ENCODE peak calls at places on chromosomes 7 and 10, in nine cellular contexts. J is cardiac muscle cell, M is foreskin fibroblast, R is neural crest cell, N is IMR-90, D is hepatocyte, W is HepG2, T is GM10248, K is OCI-LY7. V is an unnamed sample.

GRCh38 chr10:128764190-128764589 is 638.0 kb upstream of the MKI67 start:
- DNase-seq in J (no peak), M (no peak), R (no peak), N (no peak), D (no peak), W (no peak), T (no peak), K (no peak), V (no peak)

GRCh38 chr7:41886906-41887311 is 184.0 kb upstream of the INHBA start:
- DNase-seq in J (no peak), M (peak), R (no peak), N (peak), D (peak), W (no peak), T (no peak), K (no peak), V (no peak)

GRCh38 chr10:93873427-93874115 is 20.2 kb upstream of the SLC35G1 start:
- DNase-seq in J (no peak), M (peak), R (no peak), N (peak), D (peak), W (no peak), T (no peak), K (no peak), V (no peak)

GRCh38 chr7:112157072-112157471 is 49.1 kb downstream of the DOCK4 start:
- DNase-seq in J (no peak), M (no peak), R (no peak), N (peak), D (no peak), W (no peak), T (no peak), K (no peak), V (no peak)

GRCh38 chr7:830069-830468 is 2.2 kb upstream of the SUN1 start:
- DNase-seq in J (no peak), M (no peak), R (no peak), N (no peak), D (no peak), W (no peak), T (no peak), K (no peak), V (no peak)

GRCh38 chr7:17985473-17986239 is 42.0 kb downstream of the PRPS1L1 start:
- DNase-seq in J (no peak), M (no peak), R (no peak), N (no peak), D (no peak), W (no peak), T (no peak), K (no peak), V (no peak)

GRCh38 chr10:109773288-109773687 is 150.0 kb downstream of the XPNPEP1 start:
- DNase-seq in J (no peak), M (no peak), R (no peak), N (no peak), D (no peak), W (no peak), T (no peak), K (no peak), V (no peak)

GRCh38 chr7:119482671-119483070 is 790.3 kb upstream of the KCND2 start:
- DNase-seq in J (no peak), M (no peak), R (no peak), N (no peak), D (no peak), W (no peak), T (no peak), K (no peak), V (no peak)

GRCh38 chr10:49651039-49651835 is 28.2 kb upstream of the C10orf53 start:
- DNase-seq in J (no peak), M (no peak), R (no peak), N (no peak), D (no peak), W (no peak), T (no peak), K (no peak), V (no peak)

GRCh38 chr10:79162861-79163662 is 94.3 kb downstream of the ZMIZ1 start:
- DNase-seq in J (no peak), M (no peak), R (no peak), N (peak), D (no peak), W (no peak), T (no peak), K (no peak), V (no peak)

GRCh38 chr7:33735403-33735802 is 169.9 kb upstream of the BMPER start:
- DNase-seq in J (no peak), M (no peak), R (no peak), N (no peak), D (no peak), W (no peak), T (no peak), K (no peak), V (no peak)

GRCh38 chr7:44964831-44965440 is 13.9 kb downstream of the MYO1G start:
- DNase-seq in J (no peak), M (no peak), R (no peak), N (no peak), D (peak), W (no peak), T (no peak), K (no peak), V (no peak)

GRCh38 chr10:33655165-33655815 is 320.8 kb upstream of the NRP1 start:
- DNase-seq in J (peak), M (no peak), R (no peak), N (no peak), D (no peak), W (no peak), T (no peak), K (no peak), V (no peak)

GRCh38 chr7:34339061-34339526 is 318.9 kb upstream of the NPSR1 start:
- DNase-seq in J (no peak), M (no peak), R (no peak), N (no peak), D (peak), W (peak), T (no peak), K (no peak), V (no peak)

GRCh38 chr10:17001961-17002749 is 127.5 kb downstream of the CUBN start:
- DNase-seq in J (no peak), M (peak), R (no peak), N (peak), D (no peak), W (no peak), T (no peak), K (no peak), V (peak)

GRCh38 chr10:88456730-88457129 is 126.4 kb downstream of the RNLS start:
- DNase-seq in J (no peak), M (no peak), R (no peak), N (peak), D (no peak), W (no peak), T (no peak), K (no peak), V (no peak)

GRCh38 chr7:21414795-21415393 is 13.0 kb upstream of the SP4 start:
- DNase-seq in J (no peak), M (no peak), R (no peak), N (no peak), D (no peak), W (no peak), T (no peak), K (no peak), V (no peak)

GRCh38 chr7:50640256-50640655 is 75.1 kb upstream of the DDC start:
- DNase-seq in J (no peak), M (no peak), R (no peak), N (no peak), D (no peak), W (no peak), T (no peak), K (no peak), V (no peak)

GRCh38 chr10:123665371-123666286 is 526 bp upstream of the GPR26 start:
- DNase-seq in J (no peak), M (no peak), R (no peak), N (no peak), D (no peak), W (no peak), T (no peak), K (no peak), V (no peak)

GRCh38 chr10:1829712-1830111 is 92.4 kb upstream of the ADARB2 start:
- DNase-seq in J (no peak), M (no peak), R (no peak), N (no peak), D (no peak), W (no peak), T (no peak), K (no peak), V (no peak)

GRCh38 chr7:34327681-34328080 is 330.3 kb upstream of the NPSR1 start:
- DNase-seq in J (no peak), M (no peak), R (no peak), N (no peak), D (no peak), W (no peak), T (no peak), K (no peak), V (no peak)

GRCh38 chr10:31921031-31921430 is 7.6 kb downstream of the ARHGAP12 start:
- DNase-seq in J (no peak), M (no peak), R (no peak), N (no peak), D (no peak), W (no peak), T (no peak), K (peak), V (no peak)

GRCh38 chr10:4767033-4767814 is 58.8 kb upstream of the AKR1E2 start:
- DNase-seq in J (peak), M (peak), R (no peak), N (peak), D (peak), W (peak), T (no peak), K (peak), V (no peak)
- TF ChIP-seq CTCF in J (peak), M (peak), R (peak), N (peak), D (peak), W (peak), T (peak), K (peak), V (peak)

GRCh38 chr10:69292449-69292848 is 14.2 kb downstream of the HK1 start:
- DNase-seq in J (no peak), M (no peak), R (no peak), N (no peak), D (no peak), W (no peak), T (no peak), K (no peak), V (no peak)

GRCh38 chr10:69287181-69287580 is 8.9 kb downstream of the HK1 start:
- DNase-seq in J (no peak), M (no peak), R (no peak), N (no peak), D (no peak), W (no peak), T (no peak), K (no peak), V (no peak)

GRCh38 chr10:69285699-69286098 is 7.4 kb downstream of the HK1 start:
- DNase-seq in J (peak), M (no peak), R (no peak), N (no peak), D (no peak), W (no peak), T (no peak), K (no peak), V (no peak)

GRCh38 chr10:69295027-69295426 is 16.7 kb downstream of the HK1 start:
- DNase-seq in J (no peak), M (no peak), R (no peak), N (no peak), D (no peak), W (no peak), T (no peak), K (no peak), V (no peak)

GRCh38 chr10:69290993-69291392 is 12.7 kb downstream of the HK1 start:
- DNase-seq in J (no peak), M (no peak), R (no peak), N (no peak), D (no peak), W (no peak), T (no peak), K (no peak), V (no peak)
- TF ChIP-seq CTCF in J (no peak), M (no peak), R (no peak), N (no peak), D (no peak), W (no peak), T (no peak), K (no peak), V (no peak)

GRCh38 chr7:127647636-127648035 is 4.4 kb upstream of the SND1 start:
- DNase-seq in J (no peak), M (no peak), R (no peak), N (no peak), D (no peak), W (no peak), T (no peak), K (no peak), V (no peak)
- TF ChIP-seq CTCF in J (no peak), M (no peak), R (no peak), N (no peak), D (no peak), W (no peak), T (no peak), K (no peak), V (no peak)

GRCh38 chr10:121751191-121751760 is 153.0 kb upstream of the FGFR2 start:
- DNase-seq in J (no peak), M (no peak), R (no peak), N (no peak), D (no peak), W (no peak), T (no peak), K (no peak), V (no peak)

GRCh38 chr10:121754667-121755066 is 156.4 kb upstream of the FGFR2 start:
- DNase-seq in J (no peak), M (no peak), R (no peak), N (no peak), D (no peak), W (no peak), T (no peak), K (no peak), V (no peak)

GRCh38 chr10:121753726-121754476 is 155.7 kb upstream of the FGFR2 start:
- DNase-seq in J (no peak), M (peak), R (no peak), N (peak), D (no peak), W (no peak), T (peak), K (peak), V (peak)
- TF ChIP-seq CTCF in J (peak), M (peak), R (peak), N (peak), D (peak), W (no peak), T (no peak), K (peak), V (peak)